ENCODE peak calls at places on chromosomes 6 and 20, in eight cellular contexts. F is DND-41, I is colonic mucosa, C is heart right ventricle, G is astrocyte of the cerebellum, X is A549, K is BJ, S is tibial nerve. U is an unnamed sample.

GRCh38 chr6:56372621-56373020 is 125.2 kb upstream of the COL21A1 start:
- DNase-seq in G (no peak), C (no peak), I (no peak), S (no peak), K (no peak), X (no peak), F (no peak), U (no peak)

GRCh38 chr20:380763-381580 is 412 bp downstream of the TRIB3 start:
- DNase-seq in F (peak), S (no peak), C (peak), X (peak), I (peak), G (no peak), K (no peak), U (no peak)

GRCh38 chr6:118784641-118785164 is 109.2 kb upstream of the ASF1A start:
- DNase-seq in C (no peak), X (no peak), K (no peak), I (no peak), F (no peak), S (no peak), G (no peak), U (peak)

GRCh38 chr20:17636523-17637412 is 45.3 kb downstream of the RRBP1 start:
- DNase-seq in C (no peak), F (no peak), K (no peak), G (no peak), S (no peak), X (no peak), I (no peak), U (no peak)

GRCh38 chr6:1200706-1201105 is 111.2 kb upstream of the FOXQ1 start:
- DNase-seq in X (no peak), G (no peak), C (no peak), F (no peak), S (no peak), I (no peak), K (peak), U (no peak)

GRCh38 chr6:29989211-29989610 is 46.9 kb downstream of the HLA-A start:
- DNase-seq in G (no peak), K (no peak), S (no peak), C (no peak), I (no peak), X (no peak), F (no peak), U (no peak)

GRCh38 chr6:44004625-44005506 is 122.4 kb downstream of the MRPL14 start:
- DNase-seq in C (peak), I (no peak), S (no peak), F (peak), X (no peak), G (no peak), K (no peak), U (no peak)

GRCh38 chr6:34341481-34341971 is 50.9 kb downstream of the NUDT3 start:
- DNase-seq in C (no peak), X (no peak), S (no peak), F (no peak), I (no peak), G (no peak), K (no peak), U (no peak)

GRCh38 chr6:140777780-140778179 is 1354.9 kb upstream of the GJE1 start:
- DNase-seq in F (no peak), G (no peak), X (no peak), C (no peak), S (no peak), K (no peak), I (no peak), U (no peak)

GRCh38 chr6:159981171-159981571 is 12.3 kb downstream of the IGF2R start:
- DNase-seq in C (no peak), S (no peak), F (no peak), X (no peak), I (no peak), K (no peak), G (no peak), U (no peak)

GRCh38 chr6:145733770-145734169 is 1.6 kb downstream of the EPM2A start:
- DNase-seq in C (no peak), G (no peak), I (no peak), K (no peak), F (no peak), S (no peak), X (no peak), U (no peak)

GRCh38 chr6:114523508-114523907 is 180.7 kb upstream of the HS3ST5 start:
- DNase-seq in K (no peak), I (no peak), S (no peak), G (no peak), X (no peak), F (no peak), C (no peak), U (no peak)

GRCh38 chr6:169592558-169592957 is 109.3 kb downstream of the WDR27 start:
- DNase-seq in S (no peak), K (peak), I (no peak), G (peak), X (no peak), C (no peak), F (no peak), U (no peak)

GRCh38 chr20:61349447-61350165 is 97.5 kb downstream of the CDH4 start:
- DNase-seq in G (no peak), K (no peak), X (no peak), F (no peak), C (no peak), I (no peak), S (no peak), U (no peak)

GRCh38 chr6:33297406-33297955 is 1.3 kb downstream of the RGL2 start:
- DNase-seq in X (no peak), G (no peak), I (peak), S (no peak), F (no peak), C (no peak), K (no peak), U (no peak)

GRCh38 chr20:59082981-59083380 is 40.4 kb upstream of the PRELID3B start:
- DNase-seq in X (no peak), S (no peak), I (no peak), G (no peak), F (no peak), K (peak), C (no peak), U (no peak)

GRCh38 chr20:19830351-19830750 is 72.3 kb downstream of the RIN2 start:
- DNase-seq in S (no peak), K (no peak), C (no peak), G (no peak), F (no peak), I (no peak), X (no peak), U (no peak)

GRCh38 chr20:35698298-35699126 is 640 bp downstream of the NFS1 start:
- DNase-seq in F (no peak), G (no peak), C (no peak), X (peak), K (no peak), I (peak), S (no peak), U (peak)

GRCh38 chr6:169724554-169725269 is 412 bp upstream of the PHF10 start:
- DNase-seq in X (no peak), C (peak), G (no peak), S (peak), F (peak), K (no peak), I (peak), U (no peak)

GRCh38 chr6:69086689-69087088 is 451.6 kb downstream of the ADGRB3 start:
- DNase-seq in X (no peak), I (no peak), G (no peak), K (no peak), F (no peak), C (no peak), S (no peak), U (no peak)

DNA sequence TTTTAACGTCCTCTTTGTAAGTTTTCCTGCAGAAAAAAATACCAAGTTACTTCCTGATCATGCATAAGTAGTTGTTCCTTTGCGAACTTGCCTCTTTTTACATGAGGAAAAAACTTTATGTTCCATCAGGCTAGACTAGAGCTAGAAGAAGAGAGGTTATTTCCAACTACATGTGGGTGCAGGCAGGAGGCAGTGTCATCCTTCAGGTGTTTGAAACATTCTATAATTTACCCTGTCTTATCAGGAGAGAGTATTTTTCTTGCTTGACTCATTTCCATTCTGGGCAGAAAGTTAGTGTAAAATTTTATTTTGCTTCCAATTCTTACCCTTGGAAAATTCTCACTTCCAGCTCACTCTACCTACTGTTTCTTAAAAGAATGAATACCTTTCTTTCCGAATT is 28.5 kb upstream of the EPHA7 start:
- DNase-seq in K (no peak), S (no peak), G (no peak), X (no peak), C (no peak), F (no peak), I (no peak), U (no peak)
- TF ChIP-seq CTCF in K (no peak), S (no peak), G (peak), X (no peak), C (no peak), F (no peak), I (no peak), U (no peak)

DNA sequence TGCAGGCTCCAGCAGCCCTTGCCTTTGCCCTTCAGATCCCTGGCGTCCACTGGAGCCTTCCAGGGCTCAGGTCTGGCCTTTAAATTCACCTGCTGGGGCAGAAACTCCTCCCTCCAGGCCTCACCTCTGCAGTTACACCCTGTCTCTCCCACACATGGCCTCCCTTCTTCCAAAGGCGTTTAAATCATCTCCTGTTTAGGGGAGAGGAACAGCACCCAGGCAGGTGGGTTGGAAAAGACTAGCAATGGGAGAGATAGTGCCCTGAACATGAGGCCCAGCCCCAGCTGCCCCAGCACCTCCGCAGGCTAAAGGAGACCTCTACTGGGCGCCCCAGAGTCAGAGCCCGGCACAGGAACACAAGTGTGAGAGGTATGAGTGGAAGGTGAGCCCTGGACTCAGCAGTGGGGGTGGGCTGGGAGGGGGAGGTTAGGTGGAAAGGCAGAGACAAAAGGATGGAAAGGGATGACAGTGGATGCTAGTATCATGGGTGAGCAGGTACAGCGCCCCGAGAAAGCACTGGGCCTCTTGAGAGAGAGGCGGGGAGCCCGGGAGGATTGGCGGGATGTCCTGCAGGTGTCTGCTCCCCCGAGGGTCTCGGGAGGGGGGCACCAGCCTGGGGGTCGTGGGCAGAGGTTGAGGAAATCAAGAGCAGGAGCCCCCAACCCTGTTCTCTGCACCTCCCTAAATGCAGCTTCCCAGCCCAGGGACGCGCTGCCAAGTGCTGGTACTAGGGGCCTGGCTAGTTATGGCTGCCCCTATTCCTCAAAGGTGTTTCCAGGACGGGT is at the start of gene CST9:
- DNase-seq in I (no peak), F (no peak), G (no peak), S (no peak), C (no peak), X (no peak), K (no peak), U (no peak)
- H3K4me3 ChIP-seq in I (no peak), F (no peak), G (no peak), S (no peak), C (no peak), X (no peak), K (no peak), U (no peak)

DNA sequence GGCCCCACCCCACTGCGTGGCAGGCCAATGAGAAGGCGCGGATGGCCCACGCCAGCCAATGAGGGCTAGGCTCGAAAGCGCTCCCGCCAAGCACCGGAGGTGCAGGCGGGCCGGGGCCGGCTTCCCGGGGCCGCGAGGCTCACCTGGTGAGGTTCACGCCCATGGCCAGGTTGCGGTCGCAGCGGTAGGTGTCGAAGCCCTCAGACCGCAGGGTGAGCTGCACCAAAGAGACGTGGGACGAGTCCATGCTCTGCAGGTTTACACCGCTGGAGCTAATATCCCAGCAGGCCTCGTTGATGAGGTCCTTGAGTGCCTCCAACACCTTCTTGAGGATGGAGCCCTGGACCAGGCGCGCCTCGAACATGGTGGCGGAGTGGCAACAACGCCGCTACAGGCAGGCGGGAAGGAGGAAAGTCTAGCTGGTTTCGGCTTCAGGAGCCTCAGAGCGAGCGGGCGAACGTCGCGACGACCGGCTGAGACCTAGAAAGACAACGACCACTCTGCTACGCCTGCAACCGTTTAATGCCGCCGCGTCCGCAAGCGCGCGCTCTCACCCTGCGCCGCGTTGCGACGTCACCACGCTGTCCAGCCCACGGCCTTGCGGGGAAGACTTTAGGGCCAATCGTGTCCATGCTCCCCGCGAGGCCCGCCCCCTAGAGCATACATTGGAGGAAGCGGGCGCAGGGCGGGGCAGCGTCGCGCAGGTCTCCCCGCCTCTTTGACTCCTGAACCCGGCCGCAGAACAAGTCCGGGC is at the start of gene PCNA:
- DNase-seq in X (peak), S (peak), K (peak), I (peak), C (peak), G (peak), F (peak), U (peak)
- TF ChIP-seq CTCF in X (no peak), S (no peak), K (no peak), I (no peak), C (peak), G (no peak), F (no peak), U (peak)

GRCh38 chr6:26401987-26402658 is at the start of gene BTN3A1:
- DNase-seq in C (peak), F (peak), I (peak), S (peak), G (peak), K (no peak), X (peak), U (peak)
- H3K4me3 ChIP-seq in C (peak), F (peak), I (peak), S (peak), G (peak), K (peak), X (peak), U (peak)

GRCh38 chr6:110606151-110606550 is 129.7 kb upstream of the SLC22A16 start:
- DNase-seq in F (no peak), G (no peak), C (no peak), I (no peak), K (no peak), X (no peak), S (no peak), U (no peak)
- TF ChIP-seq CTCF in F (no peak), G (no peak), C (no peak), I (no peak), K (no peak), X (no peak), S (no peak), U (no peak)

GRCh38 chr6:98844244-98845161 is 10.1 kb downstream of the POU3F2 start:
- DNase-seq in S (no peak), I (no peak), G (no peak), C (no peak), K (no peak), X (no peak), F (no peak), U (no peak)
- H3K4me3 ChIP-seq in S (peak), I (peak), G (peak), C (no peak), K (peak), X (peak), F (no peak), U (no peak)

U was measured in right atrium auricular region.